ENCODE peak calls at places on chromosomes 2 and 18, in seven cellular contexts. One of them, this sample, is unnamed.

GRCh38 chr2:148876589-148877402 is 1.8 kb downstream of the KIF5C start:
- DNase-seq in HS-5: no peak
- DNase-seq in activated naive CD4-positive, alpha-beta T cell treated with anti-CD3 and anti-CD28 coated beads for 36 hours: peak; percentile 73
- DNase-seq in stimulated activated CD4-positive, alpha-beta T cell treated with anti-CD3 and anti-CD28 coated beads, Interleukin-1b, Interleukin-23, amount 100 ng/mL, for 1 hour: peak; percentile 10
- DNase-seq in Caki2: no peak
- DNase-seq in AG09319: no peak
- DNase-seq in iPS-NIHi11: peak; percentile 80
- DNase-seq in this sample: no peak

GRCh38 chr2:72561621-72562318 is 264.1 kb downstream of the EXOC6B start:
- DNase-seq in HS-5: peak; percentile 22
- DNase-seq in iPS-NIHi11: no peak
- DNase-seq in AG09319: no peak
- DNase-seq in Caki2: peak; percentile 39
- DNase-seq in stimulated activated CD4-positive, alpha-beta T cell treated with anti-CD3 and anti-CD28 coated beads, Interleukin-1b, Interleukin-23, amount 100 ng/mL, for 1 hour: no peak
- DNase-seq in activated naive CD4-positive, alpha-beta T cell treated with anti-CD3 and anti-CD28 coated beads for 36 hours: no peak
- DNase-seq in this sample: peak; percentile 10

GRCh38 chr18:60145776-60146175 is 226.8 kb downstream of the MC4R start:
- DNase-seq in stimulated activated CD4-positive, alpha-beta T cell treated with anti-CD3 and anti-CD28 coated beads, Interleukin-1b, Interleukin-23, amount 100 ng/mL, for 1 hour: no peak
- DNase-seq in AG09319: no peak
- DNase-seq in activated naive CD4-positive, alpha-beta T cell treated with anti-CD3 and anti-CD28 coated beads for 36 hours: no peak
- DNase-seq in Caki2: no peak
- DNase-seq in iPS-NIHi11: no peak
- DNase-seq in HS-5: no peak
- DNase-seq in this sample: no peak

GRCh38 chr18:22210331-22210754 is 41.0 kb downstream of the GATA6 start:
- DNase-seq in Caki2: peak; percentile 88
- DNase-seq in AG09319: no peak
- DNase-seq in HS-5: no peak
- DNase-seq in activated naive CD4-positive, alpha-beta T cell treated with anti-CD3 and anti-CD28 coated beads for 36 hours: no peak
- DNase-seq in stimulated activated CD4-positive, alpha-beta T cell treated with anti-CD3 and anti-CD28 coated beads, Interleukin-1b, Interleukin-23, amount 100 ng/mL, for 1 hour: no peak
- DNase-seq in iPS-NIHi11: no peak
- DNase-seq in this sample: peak; percentile 98

GRCh38 chr2:227241005-227241404 is 76.6 kb downstream of the COL4A3 start:
- DNase-seq in stimulated activated CD4-positive, alpha-beta T cell treated with anti-CD3 and anti-CD28 coated beads, Interleukin-1b, Interleukin-23, amount 100 ng/mL, for 1 hour: no peak
- DNase-seq in HS-5: no peak
- DNase-seq in activated naive CD4-positive, alpha-beta T cell treated with anti-CD3 and anti-CD28 coated beads for 36 hours: no peak
- DNase-seq in Caki2: no peak
- DNase-seq in iPS-NIHi11: no peak
- DNase-seq in AG09319: no peak
- DNase-seq in this sample: no peak

GRCh38 chr2:239484571-239485355 is 83.9 kb upstream of the HDAC4 start:
- DNase-seq in iPS-NIHi11: no peak
- DNase-seq in HS-5: no peak
- DNase-seq in AG09319: no peak
- DNase-seq in Caki2: no peak
- DNase-seq in stimulated activated CD4-positive, alpha-beta T cell treated with anti-CD3 and anti-CD28 coated beads, Interleukin-1b, Interleukin-23, amount 100 ng/mL, for 1 hour: no peak
- DNase-seq in activated naive CD4-positive, alpha-beta T cell treated with anti-CD3 and anti-CD28 coated beads for 36 hours: no peak
- DNase-seq in this sample: no peak

GRCh38 chr2:145197944-145198343 is 678.0 kb upstream of the ZEB2 start:
- DNase-seq in activated naive CD4-positive, alpha-beta T cell treated with anti-CD3 and anti-CD28 coated beads for 36 hours: no peak
- DNase-seq in iPS-NIHi11: no peak
- DNase-seq in Caki2: no peak
- DNase-seq in HS-5: no peak
- DNase-seq in stimulated activated CD4-positive, alpha-beta T cell treated with anti-CD3 and anti-CD28 coated beads, Interleukin-1b, Interleukin-23, amount 100 ng/mL, for 1 hour: no peak
- DNase-seq in AG09319: no peak
- DNase-seq in this sample: no peak

GRCh38 chr2:218717262-218717661 is 6.6 kb downstream of the TTLL4 start:
- DNase-seq in activated naive CD4-positive, alpha-beta T cell treated with anti-CD3 and anti-CD28 coated beads for 36 hours: no peak
- DNase-seq in stimulated activated CD4-positive, alpha-beta T cell treated with anti-CD3 and anti-CD28 coated beads, Interleukin-1b, Interleukin-23, amount 100 ng/mL, for 1 hour: no peak
- DNase-seq in iPS-NIHi11: no peak
- DNase-seq in HS-5: no peak
- DNase-seq in Caki2: peak; percentile 42
- DNase-seq in AG09319: no peak
- DNase-seq in this sample: no peak

GRCh38 chr18:22152093-22152492 is 17.3 kb upstream of the GATA6 start:
- DNase-seq in stimulated activated CD4-positive, alpha-beta T cell treated with anti-CD3 and anti-CD28 coated beads, Interleukin-1b, Interleukin-23, amount 100 ng/mL, for 1 hour: no peak
- DNase-seq in iPS-NIHi11: no peak
- DNase-seq in Caki2: no peak
- DNase-seq in AG09319: no peak
- DNase-seq in activated naive CD4-positive, alpha-beta T cell treated with anti-CD3 and anti-CD28 coated beads for 36 hours: no peak
- DNase-seq in HS-5: no peak
- DNase-seq in this sample: no peak

GRCh38 chr2:179107737-179108136 is 57.8 kb upstream of the CCDC141 start:
- DNase-seq in AG09319: no peak
- DNase-seq in stimulated activated CD4-positive, alpha-beta T cell treated with anti-CD3 and anti-CD28 coated beads, Interleukin-1b, Interleukin-23, amount 100 ng/mL, for 1 hour: no peak
- DNase-seq in HS-5: peak; percentile 36
- DNase-seq in iPS-NIHi11: no peak
- DNase-seq in activated naive CD4-positive, alpha-beta T cell treated with anti-CD3 and anti-CD28 coated beads for 36 hours: no peak
- DNase-seq in Caki2: peak; percentile 30
- DNase-seq in this sample: peak; percentile 49

GRCh38 chr2:152657042-152657441 is 60.2 kb downstream of the PRPF40A start:
- DNase-seq in HS-5: no peak
- DNase-seq in activated naive CD4-positive, alpha-beta T cell treated with anti-CD3 and anti-CD28 coated beads for 36 hours: no peak
- DNase-seq in AG09319: no peak
- DNase-seq in iPS-NIHi11: no peak
- DNase-seq in stimulated activated CD4-positive, alpha-beta T cell treated with anti-CD3 and anti-CD28 coated beads, Interleukin-1b, Interleukin-23, amount 100 ng/mL, for 1 hour: no peak
- DNase-seq in Caki2: no peak
- DNase-seq in this sample: no peak

GRCh38 chr2:10762651-10763460 is 41.4 kb downstream of the ATP6V1C2 start:
- DNase-seq in AG09319: no peak
- DNase-seq in iPS-NIHi11: no peak
- DNase-seq in HS-5: no peak
- DNase-seq in activated naive CD4-positive, alpha-beta T cell treated with anti-CD3 and anti-CD28 coated beads for 36 hours: no peak
- DNase-seq in stimulated activated CD4-positive, alpha-beta T cell treated with anti-CD3 and anti-CD28 coated beads, Interleukin-1b, Interleukin-23, amount 100 ng/mL, for 1 hour: no peak
- DNase-seq in Caki2: no peak
- DNase-seq in this sample: no peak

GRCh38 chr2:17084882-17085281 is 419.2 kb upstream of the CYRIA start:
- DNase-seq in stimulated activated CD4-positive, alpha-beta T cell treated with anti-CD3 and anti-CD28 coated beads, Interleukin-1b, Interleukin-23, amount 100 ng/mL, for 1 hour: no peak
- DNase-seq in Caki2: no peak
- DNase-seq in AG09319: no peak
- DNase-seq in iPS-NIHi11: no peak
- DNase-seq in activated naive CD4-positive, alpha-beta T cell treated with anti-CD3 and anti-CD28 coated beads for 36 hours: no peak
- DNase-seq in HS-5: no peak
- DNase-seq in this sample: no peak